ENCODE peak calls at places on chromosomes 5 and 9, in seven cellular contexts. One of them, this sample, is unnamed.

GRCh38 chr5:137646761-137647160 is 89.1 kb downstream of the KLHL3 start:
- DNase-seq in BJ: no peak
- DNase-seq in H7: no peak
- DNase-seq in tibial artery: no peak
- DNase-seq in LNCaP clone FGC: no peak
- DNase-seq in WERI-Rb-1: no peak
- DNase-seq in MM.1S: no peak
- DNase-seq in this sample: no peak

GRCh38 chr5:28807230-28807629 is 1768.8 kb upstream of the CDH9 start:
- DNase-seq in BJ: no peak
- DNase-seq in H7: no peak
- DNase-seq in tibial artery: no peak
- DNase-seq in LNCaP clone FGC: no peak
- DNase-seq in WERI-Rb-1: no peak
- DNase-seq in MM.1S: no peak
- DNase-seq in this sample: no peak

GRCh38 chr9:82991684-82992083 is 71.3 kb downstream of the RASEF start:
- DNase-seq in BJ: no peak
- DNase-seq in H7: no peak
- DNase-seq in tibial artery: no peak
- DNase-seq in LNCaP clone FGC: peak
- DNase-seq in WERI-Rb-1: no peak
- DNase-seq in MM.1S: no peak
- DNase-seq in this sample: no peak

GRCh38 chr9:110192531-110193326 is 15.2 kb downstream of the C9orf152 start:
- DNase-seq in BJ: peak
- DNase-seq in H7: no peak
- DNase-seq in tibial artery: no peak
- DNase-seq in LNCaP clone FGC: no peak
- DNase-seq in WERI-Rb-1: no peak
- DNase-seq in MM.1S: peak
- DNase-seq in this sample: no peak

GRCh38 chr9:6759114-6759977 is 1.6 kb downstream of the KDM4C start:
- DNase-seq in BJ: peak
- DNase-seq in H7: no peak
- DNase-seq in tibial artery: no peak
- DNase-seq in LNCaP clone FGC: no peak
- DNase-seq in WERI-Rb-1: no peak
- DNase-seq in MM.1S: peak
- DNase-seq in this sample: no peak

GRCh38 chr9:90810686-90811085 is 9.1 kb downstream of the SYK start:
- DNase-seq in BJ: no peak
- DNase-seq in H7: no peak
- DNase-seq in tibial artery: no peak
- DNase-seq in LNCaP clone FGC: no peak
- DNase-seq in WERI-Rb-1: no peak
- DNase-seq in MM.1S: no peak
- DNase-seq in this sample: no peak

GRCh38 chr5:73303139-73304079 is 130.4 kb downstream of the TMEM174 start:
- DNase-seq in BJ: no peak
- DNase-seq in H7: peak
- DNase-seq in tibial artery: no peak
- DNase-seq in LNCaP clone FGC: no peak
- DNase-seq in WERI-Rb-1: peak
- DNase-seq in MM.1S: no peak
- DNase-seq in this sample: no peak

GRCh38 chr5:55360190-55360589 is 52.4 kb downstream of the MTREX start:
- DNase-seq in BJ: no peak
- DNase-seq in H7: no peak
- DNase-seq in tibial artery: no peak
- DNase-seq in LNCaP clone FGC: no peak
- DNase-seq in WERI-Rb-1: no peak
- DNase-seq in MM.1S: no peak
- DNase-seq in this sample: no peak

GRCh38 chr5:165209101-165209727 is 1703.8 kb downstream of the MAT2B start:
- DNase-seq in BJ: no peak
- DNase-seq in H7: peak
- DNase-seq in tibial artery: no peak
- DNase-seq in LNCaP clone FGC: peak
- DNase-seq in WERI-Rb-1: no peak
- DNase-seq in MM.1S: peak
- DNase-seq in this sample: no peak

GRCh38 chr9:33129886-33130284 is 37.3 kb downstream of the B4GALT1 start:
- DNase-seq in BJ: no peak
- DNase-seq in H7: no peak
- DNase-seq in tibial artery: no peak
- DNase-seq in LNCaP clone FGC: no peak
- DNase-seq in WERI-Rb-1: no peak
- DNase-seq in MM.1S: no peak
- DNase-seq in this sample: no peak

GRCh38 chr9:37104183-37104889 is 16.0 kb upstream of the ZCCHC7 start:
- DNase-seq in BJ: peak
- DNase-seq in H7: no peak
- DNase-seq in tibial artery: no peak
- DNase-seq in LNCaP clone FGC: no peak
- DNase-seq in WERI-Rb-1: no peak
- DNase-seq in MM.1S: peak
- DNase-seq in this sample: no peak

GRCh38 chr5:132687995-132688394 is 14.2 kb downstream of the IL4 start:
- DNase-seq in BJ: no peak
- DNase-seq in H7: no peak
- DNase-seq in tibial artery: no peak
- DNase-seq in LNCaP clone FGC: no peak
- DNase-seq in WERI-Rb-1: no peak
- DNase-seq in MM.1S: no peak
- DNase-seq in this sample: no peak

GRCh38 chr5:163244451-163244987 is 192.9 kb upstream of the CCNG1 start:
- DNase-seq in BJ: no peak
- DNase-seq in H7: no peak
- DNase-seq in tibial artery: no peak
- DNase-seq in LNCaP clone FGC: no peak
- DNase-seq in WERI-Rb-1: no peak
- DNase-seq in MM.1S: no peak
- DNase-seq in this sample: no peak

GRCh38 chr5:155021858-155022257 is 8.3 kb downstream of the KIF4B start:
- DNase-seq in BJ: no peak
- DNase-seq in H7: no peak
- DNase-seq in tibial artery: no peak
- DNase-seq in LNCaP clone FGC: no peak
- DNase-seq in WERI-Rb-1: no peak
- DNase-seq in MM.1S: no peak
- DNase-seq in this sample: no peak

GRCh38 chr5:150144211-150144801 is 11.3 kb downstream of the PDGFRB start:
- DNase-seq in BJ: no peak
- DNase-seq in H7: peak
- DNase-seq in tibial artery: peak
- DNase-seq in LNCaP clone FGC: no peak
- DNase-seq in WERI-Rb-1: no peak
- DNase-seq in MM.1S: no peak
- DNase-seq in this sample: no peak

GRCh38 chr9:127628644-127629467 is 16.8 kb downstream of the STXBP1 start:
- DNase-seq in BJ: no peak
- DNase-seq in H7: no peak
- DNase-seq in tibial artery: peak
- DNase-seq in LNCaP clone FGC: no peak
- DNase-seq in WERI-Rb-1: no peak
- DNase-seq in MM.1S: no peak
- DNase-seq in this sample: no peak

GRCh38 chr5:116622375-116623075 is 47.9 kb upstream of the SEMA6A start:
- DNase-seq in BJ: no peak
- DNase-seq in H7: no peak
- DNase-seq in tibial artery: no peak
- DNase-seq in LNCaP clone FGC: no peak
- DNase-seq in WERI-Rb-1: no peak
- DNase-seq in MM.1S: no peak
- DNase-seq in this sample: no peak

GRCh38 chr9:133526721-133527321 is 2.1 kb upstream of the MYMK start:
- DNase-seq in BJ: no peak
- DNase-seq in H7: peak
- DNase-seq in tibial artery: no peak
- DNase-seq in LNCaP clone FGC: no peak
- DNase-seq in WERI-Rb-1: peak
- DNase-seq in MM.1S: no peak
- DNase-seq in this sample: peak

GRCh38 chr5:181217111-181217804 is 5.8 kb upstream of the TRIM41 start:
- DNase-seq in BJ: no peak
- DNase-seq in H7: peak
- DNase-seq in tibial artery: peak
- DNase-seq in LNCaP clone FGC: no peak
- DNase-seq in WERI-Rb-1: peak
- DNase-seq in MM.1S: peak
- DNase-seq in this sample: peak

GRCh38 chr5:73027816-73028215 is 72.0 kb downstream of the FCHO2 start:
- DNase-seq in BJ: no peak
- DNase-seq in H7: no peak
- DNase-seq in tibial artery: no peak
- DNase-seq in LNCaP clone FGC: no peak
- DNase-seq in WERI-Rb-1: no peak
- DNase-seq in MM.1S: no peak
- DNase-seq in this sample: no peak

GRCh38 chr9:136039488-136039887 is 55.6 kb downstream of the NACC2 start:
- DNase-seq in BJ: no peak
- DNase-seq in H7: no peak
- DNase-seq in tibial artery: no peak
- DNase-seq in LNCaP clone FGC: no peak
- DNase-seq in WERI-Rb-1: no peak
- DNase-seq in MM.1S: no peak
- DNase-seq in this sample: no peak

GRCh38 chr5:72288923-72289322 is 31.1 kb downstream of the MRPS27 start:
- DNase-seq in BJ: no peak
- DNase-seq in H7: no peak
- DNase-seq in tibial artery: no peak
- DNase-seq in LNCaP clone FGC: no peak
- DNase-seq in WERI-Rb-1: no peak
- DNase-seq in MM.1S: no peak
- DNase-seq in this sample: peak

GRCh38 chr5:91042225-91042624 is 340.9 kb downstream of the ARRDC3 start:
- DNase-seq in BJ: no peak
- DNase-seq in H7: no peak
- DNase-seq in tibial artery: no peak
- DNase-seq in LNCaP clone FGC: no peak
- DNase-seq in WERI-Rb-1: no peak
- DNase-seq in MM.1S: no peak
- DNase-seq in this sample: no peak

GRCh38 chr5:158951951-158952545 is 147.7 kb downstream of the EBF1 start:
- DNase-seq in BJ: no peak
- DNase-seq in H7: peak
- DNase-seq in tibial artery: no peak
- DNase-seq in LNCaP clone FGC: no peak
- DNase-seq in WERI-Rb-1: no peak
- DNase-seq in MM.1S: no peak
- DNase-seq in this sample: no peak
- H3K4me3 ChIP-seq in BJ: no peak
- H3K4me3 ChIP-seq in H7: no peak
- H3K4me3 ChIP-seq in tibial artery: no peak
- H3K4me3 ChIP-seq in LNCaP clone FGC: no peak
- H3K4me3 ChIP-seq in WERI-Rb-1: no peak
- H3K4me3 ChIP-seq in MM.1S: no peak
- H3K4me3 ChIP-seq in this sample: no peak

GRCh38 chr5:16974981-16975380 is 38.9 kb upstream of the MYO10 start:
- DNase-seq in BJ: no peak
- DNase-seq in H7: no peak
- DNase-seq in tibial artery: no peak
- DNase-seq in LNCaP clone FGC: no peak
- DNase-seq in WERI-Rb-1: no peak
- DNase-seq in MM.1S: no peak
- DNase-seq in this sample: no peak
- H3K4me3 ChIP-seq in BJ: no peak
- H3K4me3 ChIP-seq in H7: no peak
- H3K4me3 ChIP-seq in tibial artery: no peak
- H3K4me3 ChIP-seq in LNCaP clone FGC: no peak
- H3K4me3 ChIP-seq in WERI-Rb-1: no peak
- H3K4me3 ChIP-seq in MM.1S: no peak
- H3K4me3 ChIP-seq in this sample: no peak

GRCh38 chr9:89177021-89177400 is 1.6 kb downstream of the SHC3 start:
- DNase-seq in BJ: no peak
- DNase-seq in H7: peak
- DNase-seq in tibial artery: no peak
- DNase-seq in LNCaP clone FGC: no peak
- DNase-seq in WERI-Rb-1: no peak
- DNase-seq in MM.1S: no peak
- DNase-seq in this sample: no peak

GRCh38 chr9:89174291-89174690 is 4.3 kb downstream of the SHC3 start:
- DNase-seq in BJ: no peak
- DNase-seq in H7: no peak
- DNase-seq in tibial artery: no peak
- DNase-seq in LNCaP clone FGC: peak
- DNase-seq in WERI-Rb-1: no peak
- DNase-seq in MM.1S: no peak
- DNase-seq in this sample: no peak

GRCh38 chr9:89177401-89178161 is 1.0 kb downstream of the SHC3 start:
- DNase-seq in BJ: no peak
- DNase-seq in H7: peak
- DNase-seq in tibial artery: no peak
- DNase-seq in LNCaP clone FGC: no peak
- DNase-seq in WERI-Rb-1: peak
- DNase-seq in MM.1S: no peak
- DNase-seq in this sample: peak

GRCh38 chr9:89178162-89179120 is at the start of gene SHC3:
- DNase-seq in BJ: no peak
- DNase-seq in H7: peak
- DNase-seq in tibial artery: no peak
- DNase-seq in LNCaP clone FGC: no peak
- DNase-seq in WERI-Rb-1: peak
- DNase-seq in MM.1S: no peak
- DNase-seq in this sample: no peak

DNA sequence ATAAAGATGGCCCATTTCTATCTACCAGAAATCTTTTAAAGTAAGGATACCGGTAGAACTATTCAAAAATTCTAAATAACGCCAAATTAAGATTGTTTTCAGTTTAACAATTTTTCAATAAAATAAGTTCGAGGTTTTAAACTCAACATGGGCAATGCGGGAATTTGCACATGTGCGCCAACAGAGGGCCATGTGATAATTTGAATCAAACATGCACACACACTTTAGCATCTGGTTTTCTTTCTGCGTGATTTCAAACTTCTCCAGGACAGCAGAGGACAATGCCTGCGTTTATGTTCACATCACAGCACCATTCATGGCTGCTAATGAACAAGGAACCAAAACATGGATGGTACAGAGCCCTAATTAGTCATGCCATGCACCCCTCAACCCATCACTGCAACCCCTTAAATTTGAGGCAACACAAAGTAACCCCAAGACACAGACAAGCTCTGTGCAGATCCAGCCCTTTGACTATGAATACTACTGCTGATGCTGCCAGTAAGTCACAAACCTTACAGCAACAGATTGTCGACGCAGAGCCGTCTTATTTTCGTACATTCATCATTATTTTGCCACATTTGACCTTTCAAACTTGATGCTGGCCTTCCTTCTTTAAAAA is 2.8 kb downstream of the SHC3 start:
- DNase-seq in BJ: no peak
- DNase-seq in H7: no peak
- DNase-seq in tibial artery: no peak
- DNase-seq in LNCaP clone FGC: no peak
- DNase-seq in WERI-Rb-1: no peak
- DNase-seq in MM.1S: no peak
- DNase-seq in this sample: no peak
- H3K4me3 ChIP-seq in BJ: peak
- H3K4me3 ChIP-seq in H7: no peak
- H3K4me3 ChIP-seq in tibial artery: no peak
- H3K4me3 ChIP-seq in LNCaP clone FGC: no peak
- H3K4me3 ChIP-seq in WERI-Rb-1: no peak
- H3K4me3 ChIP-seq in MM.1S: no peak
- H3K4me3 ChIP-seq in this sample: peak

GRCh38 chr5:175118700-175119309 is 325.2 kb downstream of the DRD1 start:
- DNase-seq in BJ: no peak
- DNase-seq in H7: no peak
- DNase-seq in tibial artery: no peak
- DNase-seq in LNCaP clone FGC: no peak
- DNase-seq in WERI-Rb-1: no peak
- DNase-seq in MM.1S: no peak
- DNase-seq in this sample: no peak
- H3K4me3 ChIP-seq in BJ: no peak
- H3K4me3 ChIP-seq in H7: no peak
- H3K4me3 ChIP-seq in tibial artery: no peak
- H3K4me3 ChIP-seq in LNCaP clone FGC: no peak
- H3K4me3 ChIP-seq in WERI-Rb-1: no peak
- H3K4me3 ChIP-seq in MM.1S: no peak
- H3K4me3 ChIP-seq in this sample: no peak